ENCODE peak calls at places on chromosome 22, in eight cellular contexts. L is colonic mucosa; C is hippocampal formation; A is HuH-7; B is naive thymus-derived CD8-positive, alpha-beta T cell; F is GM23338; J is iPS-NIHi11; X is NCI-H1092. G is an unnamed sample.

GRCh38 chr22:40265783-40266182 is 80.5 kb upstream of the ADSL start:
- DNase-seq in L (no peak), C (no peak), A (no peak), B (no peak), F (no peak), J (no peak), X (no peak), G (no peak)

GRCh38 chr22:25013634-25014033 is 61.1 kb downstream of the KIAA1671 start:
- DNase-seq in L (peak; percentile 87), C (no peak), A (peak; percentile 56), B (no peak), F (no peak), J (no peak), X (no peak), G (no peak)

GRCh38 chr22:36369004-36369921 is 18.5 kb downstream of the MYH9 start:
- DNase-seq in L (no peak), C (no peak), A (no peak), B (no peak), F (no peak), J (no peak), X (no peak), G (no peak)

GRCh38 chr22:20779813-20780148 is 5.9 kb downstream of the SERPIND1 start:
- DNase-seq in L (no peak), C (no peak), A (no peak), B (no peak), F (no peak), J (no peak), X (no peak), G (no peak)

GRCh38 chr22:45563362-45564040 is 60.8 kb downstream of the FBLN1 start:
- DNase-seq in L (no peak), C (no peak), A (no peak), B (no peak), F (no peak), J (no peak), X (no peak), G (no peak)

GRCh38 chr22:20494978-20495860 is at the start of gene KLHL22:
- DNase-seq in L (peak; percentile 43), C (peak; percentile 50), A (peak; percentile 56), B (no peak), F (peak; percentile 57), J (peak; percentile 77), X (peak; percentile 65), G (peak; percentile 67)

GRCh38 chr22:47854226-47854625 is 1091.8 kb downstream of the TBC1D22A start:
- DNase-seq in L (no peak), C (no peak), A (no peak), B (no peak), F (no peak), J (no peak), X (no peak), G (no peak)

GRCh38 chr22:46437990-46438389 is 99.4 kb downstream of the CELSR1 start:
- DNase-seq in L (no peak), C (no peak), A (no peak), B (no peak), F (no peak), J (no peak), X (peak; percentile 17), G (no peak)

GRCh38 chr22:19051381-19051780 is 70.8 kb downstream of the DGCR2 start:
- DNase-seq in L (no peak), C (no peak), A (no peak), B (no peak), F (no peak), J (no peak), X (no peak), G (peak; percentile 18)

G was measured in sciatic nerve.